ENCODE peak calls at places on chromosomes 3 and 15, in eight cellular contexts. G is AG09309, M is 8988T, N is NAMALWA, T is memory B cell, F is RWPE2, O is kidney tubule cell, R is uterus. Z is an unnamed sample.

GRCh38 chr3:1103525-1103924 is 10.7 kb downstream of the CNTN6 start:
- DNase-seq in G (no peak), M (no peak), N (no peak), T (no peak), F (no peak), O (no peak), R (no peak), Z (no peak)

GRCh38 chr3:186818956-186819355 is 12.7 kb upstream of the RFC4 start:
- DNase-seq in G (no peak), M (no peak), N (no peak), T (no peak), F (no peak), O (no peak), R (no peak), Z (no peak)

GRCh38 chr3:36372534-36372935 is 7.8 kb upstream of the STAC start:
- DNase-seq in G (no peak), M (no peak), N (no peak), T (no peak), F (no peak), O (peak; percentile 89), R (no peak), Z (no peak)

GRCh38 chr3:14265246-14265962 is 86.8 kb downstream of the LSM3 start:
- DNase-seq in G (peak; percentile 31), M (no peak), N (no peak), T (no peak), F (no peak), O (no peak), R (no peak), Z (peak; percentile 9)

GRCh38 chr15:99744142-99744541 is 10.9 kb upstream of the LYSMD4 start:
- DNase-seq in G (no peak), M (no peak), N (no peak), T (no peak), F (no peak), O (no peak), R (no peak), Z (no peak)

GRCh38 chr3:89227634-89228033 is 120.2 kb downstream of the EPHA3 start:
- DNase-seq in G (no peak), M (no peak), N (no peak), T (no peak), F (no peak), O (no peak), R (no peak), Z (peak; percentile 5)

GRCh38 chr3:61081554-61081953 is 169.7 kb downstream of the FHIT start:
- DNase-seq in G (no peak), M (no peak), N (no peak), T (no peak), F (no peak), O (no peak), R (no peak), Z (no peak)

GRCh38 chr3:163043074-163043473 is 1546.5 kb downstream of the OTOL1 start:
- DNase-seq in G (no peak), M (no peak), N (no peak), T (no peak), F (no peak), O (no peak), R (no peak), Z (no peak)

GRCh38 chr15:42279234-42279723 is 6.0 kb upstream of the TMEM87A start:
- DNase-seq in G (no peak), M (no peak), N (no peak), T (no peak), F (no peak), O (no peak), R (no peak), Z (no peak)

GRCh38 chr3:127964053-127964452 is 49.0 kb downstream of the KBTBD12 start:
- DNase-seq in G (no peak), M (no peak), N (no peak), T (no peak), F (no peak), O (no peak), R (no peak), Z (no peak)

GRCh38 chr3:127787966-127788365 is 34.3 kb downstream of the MGLL start:
- DNase-seq in G (no peak), M (no peak), N (peak; percentile 9), T (no peak), F (no peak), O (no peak), R (no peak), Z (no peak)

GRCh38 chr3:23308986-23309625 is 106.0 kb downstream of the UBE2E2 start:
- DNase-seq in G (no peak), M (no peak), N (no peak), T (no peak), F (no peak), O (peak; percentile 45), R (no peak), Z (no peak)

GRCh38 chr3:171178714-171179113 is 152.2 kb upstream of the SLC2A2 start:
- DNase-seq in G (no peak), M (no peak), N (no peak), T (no peak), F (no peak), O (no peak), R (no peak), Z (no peak)

GRCh38 chr3:192731233-192731632 is 3.9 kb upstream of the FGF12 start:
- DNase-seq in G (no peak), M (no peak), N (no peak), T (no peak), F (no peak), O (no peak), R (no peak), Z (no peak)

GRCh38 chr15:69081310-69082004 is 67.0 kb downstream of the NOX5 start:
- DNase-seq in G (no peak), M (no peak), N (no peak), T (no peak), F (no peak), O (peak; percentile 39), R (peak; percentile 82), Z (no peak)

GRCh38 chr3:100047455-100048141 is 66.7 kb downstream of the FILIP1L start:
- DNase-seq in G (peak; percentile 80), M (no peak), N (peak; percentile 72), T (peak; percentile 34), F (peak; percentile 60), O (peak; percentile 96), R (no peak), Z (no peak)

GRCh38 chr3:149969110-149969944 is 1.4 kb downstream of the PFN2 start:
- DNase-seq in G (no peak), M (no peak), N (no peak), T (no peak), F (peak; percentile 70), O (peak; percentile 87), R (peak; percentile 39), Z (peak; percentile 68)

GRCh38 chr15:50144342-50145120 is 25.5 kb upstream of the ATP8B4 start:
- DNase-seq in G (no peak), M (no peak), N (no peak), T (no peak), F (no peak), O (no peak), R (no peak), Z (no peak)

GRCh38 chr3:102400142-102400541 is 34.7 kb upstream of the ZPLD1 start:
- DNase-seq in G (no peak), M (no peak), N (no peak), T (no peak), F (no peak), O (peak; percentile 83), R (no peak), Z (no peak)

GRCh38 chr15:78061963-78062427 is 15.5 kb downstream of the TBC1D2B start:
- DNase-seq in G (no peak), M (no peak), N (peak; percentile 84), T (no peak), F (no peak), O (peak; percentile 25), R (no peak), Z (no peak)

GRCh38 chr3:115695081-115695480 is 71.8 kb downstream of the GAP43 start:
- DNase-seq in G (no peak), M (no peak), N (no peak), T (no peak), F (no peak), O (no peak), R (no peak), Z (no peak)